ENCODE peak calls at places on chromosomes 6 and 20, in four cellular contexts. One of them, this sample, is unnamed. For H3K4me1, the result is how much of the 10 kb centered on the place peaks cover.

GRCh38 chr6:90478278-90478677 is 108.6 kb downstream of the MAP3K7 start:
- DNase-seq in upper lobe of left lung: no peak
- DNase-seq in stomach: no peak
- DNase-seq in A549: no peak
- DNase-seq in this sample: no peak

GRCh38 chr6:84768442-84769174 is 4.2 kb upstream of the TBX18 start:
- DNase-seq in upper lobe of left lung: no peak
- DNase-seq in stomach: no peak
- DNase-seq in A549: peak
- DNase-seq in this sample: no peak

GRCh38 chr6:9095671-9096260 is 660.4 kb upstream of the SLC35B3 start:
- DNase-seq in upper lobe of left lung: no peak
- DNase-seq in stomach: no peak
- DNase-seq in A549: no peak
- DNase-seq in this sample: no peak

GRCh38 chr6:140462495-140463311 is 1088.3 kb upstream of the CITED2 start:
- DNase-seq in upper lobe of left lung: no peak
- DNase-seq in stomach: no peak
- DNase-seq in A549: no peak
- DNase-seq in this sample: peak

GRCh38 chr6:112618796-112619195 is 271.7 kb downstream of the RFPL4B start:
- DNase-seq in upper lobe of left lung: no peak
- DNase-seq in stomach: no peak
- DNase-seq in A549: no peak
- DNase-seq in this sample: no peak

GRCh38 chr6:21199246-21199645 is 394.3 kb upstream of the SOX4 start:
- DNase-seq in upper lobe of left lung: no peak
- DNase-seq in stomach: no peak
- DNase-seq in A549: no peak
- DNase-seq in this sample: no peak

GRCh38 chr6:12371641-12372146 is 81.5 kb downstream of the EDN1 start:
- DNase-seq in upper lobe of left lung: no peak
- DNase-seq in stomach: no peak
- DNase-seq in A549: peak
- DNase-seq in this sample: no peak

GRCh38 chr20:38452880-38453624 is 17.9 kb upstream of the SNHG17 start:
- DNase-seq in upper lobe of left lung: no peak
- DNase-seq in stomach: no peak
- DNase-seq in A549: no peak
- DNase-seq in this sample: no peak

GRCh38 chr6:89323461-89324098 is 8.5 kb upstream of the GABRR2 start:
- DNase-seq in upper lobe of left lung: no peak
- DNase-seq in stomach: no peak
- DNase-seq in A549: no peak
- DNase-seq in this sample: no peak

GRCh38 chr6:134374486-134374885 is 56.6 kb upstream of the SGK1 start:
- DNase-seq in upper lobe of left lung: no peak
- DNase-seq in stomach: no peak
- DNase-seq in A549: no peak
- DNase-seq in this sample: no peak

GRCh38 chr6:112481256-112481655 is 134.1 kb downstream of the RFPL4B start:
- DNase-seq in upper lobe of left lung: no peak
- DNase-seq in stomach: no peak
- DNase-seq in A549: no peak
- DNase-seq in this sample: no peak

GRCh38 chr6:41583576-41583975 is 37.4 kb downstream of the FOXP4 start:
- DNase-seq in upper lobe of left lung: no peak
- DNase-seq in stomach: no peak
- DNase-seq in A549: no peak
- DNase-seq in this sample: no peak

GRCh38 chr6:148296746-148297145 is 45.9 kb upstream of the SASH1 start:
- DNase-seq in upper lobe of left lung: no peak
- DNase-seq in stomach: no peak
- DNase-seq in A549: no peak
- DNase-seq in this sample: no peak

GRCh38 chr20:53387983-53388675 is 205.5 kb downstream of the ZNF217 start:
- DNase-seq in upper lobe of left lung: no peak
- DNase-seq in stomach: no peak
- DNase-seq in A549: no peak
- DNase-seq in this sample: no peak

GRCh38 chr6:102670756-102671155 is 1277.2 kb downstream of the GRIK2 start:
- DNase-seq in upper lobe of left lung: no peak
- DNase-seq in stomach: no peak
- DNase-seq in A549: no peak
- DNase-seq in this sample: no peak

GRCh38 chr20:17992224-17992637 is 23.4 kb downstream of the MGME1 start:
- DNase-seq in upper lobe of left lung: no peak
- DNase-seq in stomach: no peak
- DNase-seq in A549: no peak
- DNase-seq in this sample: no peak

GRCh38 chr20:44736170-44737021 is 9.3 kb upstream of the KCNK15 start:
- DNase-seq in upper lobe of left lung: peak
- DNase-seq in stomach: peak
- DNase-seq in A549: peak
- DNase-seq in this sample: peak

GRCh38 chr6:6225885-6226284 is 94.6 kb downstream of the F13A1 start:
- DNase-seq in upper lobe of left lung: no peak
- DNase-seq in stomach: no peak
- DNase-seq in A549: no peak
- DNase-seq in this sample: peak

GRCh38 chr20:57370316-57370715 is 19.3 kb downstream of the RAE1 start:
- DNase-seq in upper lobe of left lung: no peak
- DNase-seq in stomach: no peak
- DNase-seq in A549: no peak
- DNase-seq in this sample: no peak

GRCh38 chr6:1952726-1953360 is 292.6 kb downstream of the GMDS start:
- DNase-seq in upper lobe of left lung: no peak
- DNase-seq in stomach: no peak
- DNase-seq in A549: peak
- DNase-seq in this sample: no peak

GRCh38 chr20:49460916-49461315 is 21.6 kb downstream of the KCNB1 start:
- DNase-seq in upper lobe of left lung: no peak
- DNase-seq in stomach: no peak
- DNase-seq in A549: no peak
- DNase-seq in this sample: no peak

GRCh38 chr6:82555801-82556200 is 192.2 kb downstream of the TPBG start:
- DNase-seq in upper lobe of left lung: no peak
- DNase-seq in stomach: no peak
- DNase-seq in A549: no peak
- DNase-seq in this sample: no peak

GRCh38 chr6:53128842-53129241 is 19.8 kb downstream of the GCM1 start:
- DNase-seq in upper lobe of left lung: no peak
- DNase-seq in stomach: no peak
- DNase-seq in A549: no peak
- DNase-seq in this sample: no peak

GRCh38 chr20:2397595-2398145 is 17.0 kb downstream of the TGM6 start:
- DNase-seq in upper lobe of left lung: no peak
- DNase-seq in stomach: no peak
- DNase-seq in A549: no peak
- DNase-seq in this sample: no peak

GRCh38 chr20:2619961-2620595 is 32.4 kb upstream of the NOP56 start:
- DNase-seq in upper lobe of left lung: no peak
- DNase-seq in stomach: no peak
- DNase-seq in A549: peak
- DNase-seq in this sample: no peak

GRCh38 chr6:112936476-112936875 is 589.3 kb downstream of the RFPL4B start:
- DNase-seq in upper lobe of left lung: no peak
- DNase-seq in stomach: no peak
- DNase-seq in A549: no peak
- DNase-seq in this sample: no peak

GRCh38 chr6:16851044-16851540 is 89.8 kb upstream of the ATXN1 start:
- DNase-seq in upper lobe of left lung: no peak
- DNase-seq in stomach: no peak
- DNase-seq in A549: no peak
- DNase-seq in this sample: no peak
- H3K4me1 ChIP-seq in upper lobe of left lung: under half
- H3K4me1 ChIP-seq in stomach: under half
- H3K4me1 ChIP-seq in A549: under half
- H3K4me1 ChIP-seq in this sample: under half

GRCh38 chr6:11188161-11188915 is 44.1 kb downstream of the NEDD9 start:
- DNase-seq in upper lobe of left lung: no peak
- DNase-seq in stomach: no peak
- DNase-seq in A549: peak
- DNase-seq in this sample: no peak
- H3K27ac ChIP-seq in upper lobe of left lung: peak
- H3K27ac ChIP-seq in stomach: peak
- H3K27ac ChIP-seq in A549: peak
- H3K27ac ChIP-seq in this sample: peak

DNA sequence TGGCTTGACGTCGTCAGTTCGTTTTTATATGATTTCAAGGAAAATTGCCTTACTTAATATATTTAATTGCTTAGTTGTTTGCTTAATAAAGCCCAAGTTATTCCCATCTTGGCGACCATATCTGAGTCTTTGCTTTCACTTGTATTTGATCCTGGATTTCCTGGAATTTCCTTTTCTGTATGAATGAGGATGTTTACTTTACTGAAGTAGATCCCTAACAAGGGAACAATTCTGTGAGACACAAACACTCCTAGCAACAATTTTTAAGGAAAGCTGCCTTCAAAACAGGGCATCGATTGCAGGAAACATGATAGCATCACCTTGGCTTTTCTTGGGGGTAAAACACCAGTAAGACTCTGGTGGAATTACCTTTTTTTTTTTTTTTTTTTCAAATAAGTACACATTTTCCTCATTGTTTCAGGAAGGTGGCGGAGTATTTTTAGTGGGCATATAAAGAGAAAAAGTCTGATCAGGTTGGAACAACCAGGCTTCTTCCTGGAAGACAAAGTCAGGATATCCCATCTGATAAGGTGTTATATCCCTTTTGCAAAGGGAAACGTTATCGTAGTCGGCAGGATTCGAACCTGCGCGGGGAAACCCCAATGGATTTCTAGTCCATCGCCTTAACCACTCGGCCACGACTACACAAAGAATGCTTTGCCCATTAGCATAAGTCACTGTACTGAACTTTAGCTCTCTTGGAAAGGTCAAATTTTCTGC is 68.5 kb upstream of the ZNF184 start:
- DNase-seq in upper lobe of left lung: no peak
- DNase-seq in stomach: no peak
- DNase-seq in A549: no peak
- DNase-seq in this sample: no peak
- TF ChIP-seq EP300 in upper lobe of left lung: no peak
- TF ChIP-seq EP300 in stomach: no peak
- TF ChIP-seq EP300 in A549: no peak
- TF ChIP-seq EP300 in this sample: no peak

GRCh38 chr6:30207619-30208295 is 5.4 kb downstream of the TRIM26 start:
- DNase-seq in upper lobe of left lung: no peak
- DNase-seq in stomach: no peak
- DNase-seq in A549: no peak
- DNase-seq in this sample: peak
- H3K4me1 ChIP-seq in upper lobe of left lung: half or more
- H3K4me1 ChIP-seq in stomach: half or more
- H3K4me1 ChIP-seq in A549: half or more
- H3K4me1 ChIP-seq in this sample: half or more

DNA sequence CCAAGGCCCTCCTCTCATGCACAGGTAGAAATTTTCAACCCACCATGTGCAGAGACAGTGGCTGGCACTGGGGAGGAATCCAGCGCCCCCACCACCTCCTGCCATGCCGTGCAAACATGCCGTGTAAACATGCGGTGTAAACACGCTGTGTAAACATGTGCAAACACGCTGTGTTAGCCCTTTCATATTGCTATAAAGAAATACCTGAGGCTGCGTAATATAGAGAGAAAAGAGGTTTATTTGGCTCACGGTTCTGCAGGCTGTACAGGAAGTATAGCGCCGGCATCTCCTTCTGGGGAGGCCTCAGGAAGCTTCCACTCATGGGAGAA is 218.3 kb downstream of the TAF4 start:
- DNase-seq in upper lobe of left lung: no peak
- DNase-seq in stomach: no peak
- DNase-seq in A549: no peak
- DNase-seq in this sample: no peak
- H3K27ac ChIP-seq in upper lobe of left lung: no peak
- H3K27ac ChIP-seq in stomach: no peak
- H3K27ac ChIP-seq in A549: no peak
- H3K27ac ChIP-seq in this sample: no peak

GRCh38 chr6:26223213-26223612 is 136.0 kb downstream of the HFE start:
- DNase-seq in upper lobe of left lung: no peak
- DNase-seq in stomach: no peak
- DNase-seq in A549: no peak
- DNase-seq in this sample: no peak
- TF ChIP-seq EP300 in upper lobe of left lung: no peak
- TF ChIP-seq EP300 in stomach: no peak
- TF ChIP-seq EP300 in A549: no peak
- TF ChIP-seq EP300 in this sample: no peak

DNA sequence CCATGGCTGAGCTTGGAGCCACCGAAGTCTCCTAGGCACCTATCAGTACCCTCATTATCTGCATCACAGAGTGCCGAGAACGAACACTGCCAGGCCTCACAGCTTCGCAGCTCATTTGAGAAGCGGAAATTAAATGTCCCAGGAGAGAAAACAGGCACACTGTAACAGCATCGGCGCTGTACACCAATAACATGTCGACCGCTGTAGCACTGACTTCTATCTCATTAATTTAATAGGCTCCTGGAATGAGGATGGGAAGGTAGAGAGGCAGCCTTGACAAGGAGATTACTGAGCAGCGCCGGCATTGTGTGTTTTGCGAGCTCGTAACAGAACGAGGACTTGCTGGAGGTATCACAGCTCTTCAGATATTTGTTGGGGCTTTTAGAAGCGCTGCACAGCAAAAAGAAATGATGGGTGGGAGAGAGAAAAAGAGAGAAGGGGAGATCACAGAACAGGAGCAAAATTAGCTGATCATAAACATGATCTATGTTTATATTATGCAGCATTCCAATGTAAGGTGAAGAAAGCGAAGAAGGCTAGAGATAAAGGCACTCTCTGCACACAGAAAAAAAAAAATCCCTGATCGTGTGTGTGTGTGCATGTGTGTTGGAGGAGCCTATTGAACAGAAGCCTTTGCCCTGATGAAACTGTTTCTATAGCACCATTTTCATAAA is 29.2 kb downstream of the ID4 start:
- DNase-seq in upper lobe of left lung: no peak
- DNase-seq in stomach: no peak
- DNase-seq in A549: no peak
- DNase-seq in this sample: no peak
- H3K4me1 ChIP-seq in upper lobe of left lung: under half
- H3K4me1 ChIP-seq in stomach: under half
- H3K4me1 ChIP-seq in A549: under half
- H3K4me1 ChIP-seq in this sample: under half

This sample was measured in transverse colon.